ENCODE peak calls at places on chromosomes 6 and 20, in four cellular contexts. One of them, this sample, is unnamed.

GRCh38 chr20:39338977-39339376 is 376.8 kb downstream of the DHX35 start:
- DNase-seq in GM12878: peak; percentile 40
- DNase-seq in H1: no peak
- DNase-seq in HepG2: no peak
- DNase-seq in this sample: no peak

GRCh38 chr6:10237284-10238043 is 177.4 kb downstream of the TFAP2A start:
- DNase-seq in GM12878: no peak
- DNase-seq in H1: no peak
- DNase-seq in HepG2: no peak
- DNase-seq in this sample: no peak

GRCh38 chr6:159972506-159973268 is 3.8 kb downstream of the IGF2R start:
- DNase-seq in GM12878: no peak
- DNase-seq in H1: no peak
- DNase-seq in HepG2: no peak
- DNase-seq in this sample: no peak

GRCh38 chr6:1610497-1611321 is 994 bp downstream of the FOXC1 start:
- DNase-seq in GM12878: no peak
- DNase-seq in H1: no peak
- DNase-seq in HepG2: peak; percentile 27
- DNase-seq in this sample: peak; percentile 84

GRCh38 chr6:159788757-159789376 is 535 bp downstream of the TCP1 start:
- DNase-seq in GM12878: no peak
- DNase-seq in H1: no peak
- DNase-seq in HepG2: peak; percentile 47
- DNase-seq in this sample: no peak

GRCh38 chr6:13924146-13924948 is 405 bp upstream of the RNF182 start:
- DNase-seq in GM12878: no peak
- DNase-seq in H1: no peak
- DNase-seq in HepG2: no peak
- DNase-seq in this sample: peak; percentile 43

GRCh38 chr6:90663873-90664272 is 77.0 kb upstream of the MAP3K7 start:
- DNase-seq in GM12878: no peak
- DNase-seq in H1: peak; percentile 7
- DNase-seq in HepG2: no peak
- DNase-seq in this sample: no peak

GRCh38 chr20:24470031-24470781 is 777 bp downstream of the SYNDIG1 start:
- DNase-seq in GM12878: no peak
- DNase-seq in H1: no peak
- DNase-seq in HepG2: no peak
- DNase-seq in this sample: no peak

GRCh38 chr20:4726710-4727391 is 5.1 kb downstream of the PRND start:
- DNase-seq in GM12878: peak; percentile 24
- DNase-seq in H1: no peak
- DNase-seq in HepG2: no peak
- DNase-seq in this sample: no peak

GRCh38 chr20:39800111-39800510 is 838.0 kb downstream of the DHX35 start:
- DNase-seq in GM12878: peak; percentile 26
- DNase-seq in H1: no peak
- DNase-seq in HepG2: no peak
- DNase-seq in this sample: no peak

GRCh38 chr6:74534485-74535211 is 671.2 kb downstream of the COL12A1 start:
- DNase-seq in GM12878: no peak
- DNase-seq in H1: no peak
- DNase-seq in HepG2: peak; percentile 99
- DNase-seq in this sample: no peak

GRCh38 chr6:30682181-30683117 is 4.0 kb downstream of the PPP1R18 start:
- DNase-seq in GM12878: peak; percentile 70
- DNase-seq in H1: no peak
- DNase-seq in HepG2: peak; percentile 50
- DNase-seq in this sample: no peak

GRCh38 chr6:100203391-100203790 is 209.4 kb upstream of the MCHR2 start:
- DNase-seq in GM12878: no peak
- DNase-seq in H1: no peak
- DNase-seq in HepG2: no peak
- DNase-seq in this sample: no peak

GRCh38 chr6:23642849-23643248 is 483.2 kb upstream of the NRSN1 start:
- DNase-seq in GM12878: no peak
- DNase-seq in H1: no peak
- DNase-seq in HepG2: no peak
- DNase-seq in this sample: no peak

GRCh38 chr6:113860165-113860955 is 3.2 kb downstream of the MARCKS start:
- DNase-seq in GM12878: no peak
- DNase-seq in H1: no peak
- DNase-seq in HepG2: peak; percentile 42
- DNase-seq in this sample: no peak
- TF ChIP-seq JUND in GM12878: no peak
- TF ChIP-seq JUND in H1: no peak
- TF ChIP-seq JUND in HepG2: no peak
- TF ChIP-seq JUND in this sample: no peak

DNA sequence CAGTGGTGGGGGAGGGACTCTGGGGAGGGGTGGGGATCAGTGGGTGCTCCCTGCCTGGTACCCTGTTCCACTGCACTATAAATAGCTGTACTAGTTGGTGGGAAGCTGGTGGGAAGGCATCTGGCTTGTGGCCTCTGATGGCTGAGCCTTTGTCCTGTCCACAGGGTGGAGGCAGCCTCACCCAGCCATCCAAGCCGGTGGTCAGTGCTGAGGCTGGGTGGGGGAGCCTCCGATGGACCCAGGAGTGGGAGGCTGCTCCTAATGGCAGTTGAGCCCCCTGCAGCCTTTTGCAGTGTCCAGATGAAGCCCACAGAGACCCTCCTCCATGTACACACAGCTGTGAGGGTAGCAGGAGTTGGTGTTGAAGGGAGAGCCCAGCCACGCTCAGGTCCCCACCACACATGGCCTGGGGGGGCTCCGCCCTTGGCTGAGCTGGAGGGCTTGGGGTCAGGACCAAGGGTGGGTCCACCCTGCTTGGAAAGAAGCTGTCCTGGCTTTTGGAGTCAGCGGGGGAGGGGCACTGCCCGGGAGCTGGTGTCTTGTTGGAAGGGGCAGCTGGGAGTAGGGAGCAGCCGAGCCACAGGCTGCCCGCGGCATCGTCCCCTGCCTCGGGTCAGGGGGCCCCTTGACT is 2.5 kb downstream of the PPDPF start:
- DNase-seq in GM12878: no peak
- DNase-seq in H1: no peak
- DNase-seq in HepG2: no peak
- DNase-seq in this sample: no peak
- TF ChIP-seq JUND in GM12878: no peak
- TF ChIP-seq JUND in H1: no peak
- TF ChIP-seq JUND in HepG2: no peak
- TF ChIP-seq JUND in this sample: no peak

GRCh38 chr20:10611357-10611756 is 62.4 kb downstream of the JAG1 start:
- DNase-seq in GM12878: no peak
- DNase-seq in H1: no peak
- DNase-seq in HepG2: peak; percentile 44
- DNase-seq in this sample: peak; percentile 29
- TF ChIP-seq JUND in GM12878: no peak
- TF ChIP-seq JUND in H1: no peak
- TF ChIP-seq JUND in HepG2: no peak
- TF ChIP-seq JUND in this sample: no peak

GRCh38 chr20:58639182-58640146 is 11.6 kb upstream of the STX16 start:
- DNase-seq in GM12878: no peak
- DNase-seq in H1: no peak
- DNase-seq in HepG2: no peak
- DNase-seq in this sample: no peak
- TF ChIP-seq JUND in GM12878: no peak
- TF ChIP-seq JUND in H1: no peak
- TF ChIP-seq JUND in HepG2: no peak
- TF ChIP-seq JUND in this sample: no peak

GRCh38 chr20:23061713-23062561 is 12.5 kb upstream of the THBD start:
- DNase-seq in GM12878: no peak
- DNase-seq in H1: no peak
- DNase-seq in HepG2: peak; percentile 29
- DNase-seq in this sample: no peak
- TF ChIP-seq JUND in GM12878: no peak
- TF ChIP-seq JUND in H1: no peak
- TF ChIP-seq JUND in HepG2: no peak
- TF ChIP-seq JUND in this sample: no peak

DNA sequence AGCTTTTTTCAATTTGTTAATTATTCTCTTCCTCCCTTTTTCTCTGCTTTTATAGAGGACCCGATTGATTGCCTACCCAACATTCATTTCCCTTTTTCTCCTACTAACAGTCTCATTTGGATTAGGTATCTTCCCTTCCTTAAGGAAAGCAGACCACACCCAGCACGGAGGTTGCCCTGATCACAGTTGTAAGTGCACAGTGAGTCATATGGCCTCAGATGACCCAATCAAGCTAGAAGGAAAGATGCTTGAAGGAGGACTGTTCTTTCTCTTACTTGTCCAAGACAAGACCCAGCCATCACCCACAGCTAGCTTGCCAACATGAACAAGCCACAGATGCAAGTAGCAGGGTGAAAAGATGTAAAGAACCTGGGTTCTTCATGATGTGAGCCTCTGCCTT is 518.6 kb downstream of the PKHD1 start:
- DNase-seq in GM12878: no peak
- DNase-seq in H1: no peak
- DNase-seq in HepG2: no peak
- DNase-seq in this sample: no peak
- TF ChIP-seq JUND in GM12878: no peak
- TF ChIP-seq JUND in H1: no peak
- TF ChIP-seq JUND in HepG2: no peak
- TF ChIP-seq JUND in this sample: no peak

GRCh38 chr6:110317646-110318045 is 40.5 kb downstream of the METTL24 start:
- DNase-seq in GM12878: no peak
- DNase-seq in H1: no peak
- DNase-seq in HepG2: no peak
- DNase-seq in this sample: no peak

GRCh38 chr6:110317189-110317588 is 41.0 kb downstream of the METTL24 start:
- DNase-seq in GM12878: no peak
- DNase-seq in H1: no peak
- DNase-seq in HepG2: no peak
- DNase-seq in this sample: no peak

GRCh38 chr6:110320307-110320706 is 37.8 kb downstream of the METTL24 start:
- DNase-seq in GM12878: no peak
- DNase-seq in H1: no peak
- DNase-seq in HepG2: no peak
- DNase-seq in this sample: no peak

GRCh38 chr6:110319843-110320242 is 38.3 kb downstream of the METTL24 start:
- DNase-seq in GM12878: no peak
- DNase-seq in H1: no peak
- DNase-seq in HepG2: no peak
- DNase-seq in this sample: no peak

GRCh38 chr6:110315856-110316398 is 42.2 kb downstream of the METTL24 start:
- DNase-seq in GM12878: no peak
- DNase-seq in H1: no peak
- DNase-seq in HepG2: no peak
- DNase-seq in this sample: no peak
- TF ChIP-seq JUND in GM12878: no peak
- TF ChIP-seq JUND in H1: no peak
- TF ChIP-seq JUND in HepG2: no peak
- TF ChIP-seq JUND in this sample: no peak

GRCh38 chr20:62143118-62143975 is at the start of the genes PSMA7 and SS18L1:
- DNase-seq in GM12878: no peak
- DNase-seq in H1: no peak
- DNase-seq in HepG2: peak; percentile 84
- DNase-seq in this sample: peak; percentile 94

GRCh38 chr20:62146019-62146755 is 2.6 kb downstream of the SS18L1 start:
- DNase-seq in GM12878: no peak
- DNase-seq in H1: no peak
- DNase-seq in HepG2: peak; percentile 85
- DNase-seq in this sample: no peak

GRCh38 chr20:62145688-62146018 is 2.1 kb downstream of the SS18L1 start:
- DNase-seq in GM12878: no peak
- DNase-seq in H1: no peak
- DNase-seq in HepG2: no peak
- DNase-seq in this sample: no peak

GRCh38 chr20:62142252-62143117 is 709 bp downstream of the PSMA7 start:
- DNase-seq in GM12878: no peak
- DNase-seq in H1: no peak
- DNase-seq in HepG2: no peak
- DNase-seq in this sample: no peak

DNA sequence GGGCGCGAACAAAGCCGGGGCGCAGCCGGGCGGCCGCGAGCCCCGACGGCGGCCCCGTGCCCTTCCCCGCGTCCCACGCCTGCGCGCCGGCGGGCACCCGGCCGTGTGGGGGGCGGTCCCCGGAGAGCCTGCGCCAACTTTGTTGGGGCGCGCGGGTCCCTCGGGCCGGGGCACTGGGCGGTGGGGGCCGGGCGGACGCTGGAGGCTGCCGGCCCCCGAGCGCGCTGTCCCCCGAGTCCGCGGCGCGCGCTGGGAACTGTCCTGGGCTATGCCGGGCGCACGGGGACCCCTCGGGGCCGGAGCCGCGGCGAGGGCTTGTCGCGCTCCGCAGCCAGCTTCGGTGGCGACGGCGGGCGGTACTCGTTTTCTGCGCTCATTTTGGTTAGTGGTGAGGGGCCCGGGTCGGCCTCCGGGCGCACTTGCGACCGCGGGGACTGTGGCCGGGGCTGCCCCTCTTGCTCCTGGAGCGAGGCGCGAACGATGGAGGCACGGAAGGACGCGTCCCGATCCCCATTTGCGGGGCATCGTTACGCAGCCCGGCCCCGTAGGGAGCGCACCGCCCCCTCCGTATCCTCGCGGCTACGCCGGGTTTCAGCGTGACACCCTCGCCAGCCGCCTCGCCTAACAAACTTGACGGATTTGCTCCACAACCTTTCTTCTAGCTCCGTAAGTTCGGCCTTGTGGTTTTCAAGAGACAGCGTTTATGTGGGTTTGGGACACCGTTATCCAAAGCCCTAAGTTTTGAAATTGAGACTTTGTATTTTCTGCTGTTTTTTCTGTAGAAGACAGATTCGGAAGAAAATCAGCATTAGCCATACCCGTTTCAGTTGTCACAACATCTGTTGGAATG is 632 bp downstream of the SS18L1 start:
- DNase-seq in GM12878: no peak
- DNase-seq in H1: no peak
- DNase-seq in HepG2: peak; percentile 42
- DNase-seq in this sample: peak; percentile 79
- TF ChIP-seq JUND in GM12878: no peak
- TF ChIP-seq JUND in H1: no peak
- TF ChIP-seq JUND in HepG2: no peak
- TF ChIP-seq JUND in this sample: no peak

This sample was measured in T47D.